ENCODE peak calls at places on chromosomes 16 and 17, in ten cellular contexts. I is CD8-positive, alpha-beta T cell; M is right lobe of liver; V is breast epithelium; S is substantia nigra; G is neural progenitor cell; B is dorsolateral prefrontal cortex; L is endothelial cell of umbilical vein; K is lower lobe of right lung; A is cardiac muscle cell. Y is an unnamed sample.

GRCh38 chr16:78368121-78369102 is 269.0 kb downstream of the WWOX start:
- DNase-seq in I (no peak), M (no peak), V (no peak), S (no peak), G (no peak), B (no peak), L (no peak), K (no peak), A (peak), Y (no peak)

GRCh38 chr16:27721548-27722265 is 171.8 kb downstream of the KATNIP start:
- DNase-seq in I (no peak), M (no peak), V (no peak), S (no peak), G (no peak), B (no peak), L (no peak), K (no peak), A (no peak), Y (peak)

GRCh38 chr16:82136956-82137818 is 32.8 kb downstream of the MPHOSPH6 start:
- DNase-seq in I (no peak), M (no peak), V (no peak), S (no peak), G (no peak), B (no peak), L (peak), K (no peak), A (no peak), Y (no peak)

GRCh38 chr17:73613947-73614655 is 30.1 kb downstream of the SDK2 start:
- DNase-seq in I (no peak), M (no peak), V (no peak), S (no peak), G (peak), B (no peak), L (no peak), K (no peak), A (peak), Y (no peak)

GRCh38 chr17:64635647-64636305 is 26.3 kb downstream of the SMURF2 start:
- DNase-seq in I (no peak), M (no peak), V (no peak), S (no peak), G (no peak), B (no peak), L (peak), K (no peak), A (no peak), Y (no peak)

GRCh38 chr17:63435681-63436522 is 10.2 kb downstream of the CYB561 start:
- DNase-seq in I (no peak), M (no peak), V (peak), S (no peak), G (no peak), B (no peak), L (no peak), K (no peak), A (no peak), Y (peak)

GRCh38 chr17:17019891-17020456 is 22.3 kb upstream of the MPRIP start:
- DNase-seq in I (no peak), M (no peak), V (peak), S (no peak), G (no peak), B (no peak), L (no peak), K (peak), A (no peak), Y (no peak)

GRCh38 chr17:46013502-46014165 is 14.6 kb downstream of the STH start:
- DNase-seq in I (no peak), M (no peak), V (no peak), S (no peak), G (peak), B (no peak), L (no peak), K (no peak), A (no peak), Y (no peak)

GRCh38 chr17:410674-411401 is 58.2 kb upstream of the RPH3AL start:
- DNase-seq in I (no peak), M (no peak), V (no peak), S (no peak), G (peak), B (peak), L (peak), K (no peak), A (no peak), Y (no peak)

GRCh38 chr16:66359012-66359411 is 7.5 kb upstream of the CDH5 start:
- DNase-seq in I (no peak), M (no peak), V (no peak), S (no peak), G (no peak), B (no peak), L (peak), K (no peak), A (peak), Y (no peak)

GRCh38 chr16:47888142-47888541 is 267.7 kb downstream of the ABCC12 start:
- DNase-seq in I (no peak), M (no peak), V (no peak), S (no peak), G (peak), B (no peak), L (no peak), K (no peak), A (no peak), Y (no peak)

GRCh38 chr16:68592466-68593337 is 52.4 kb upstream of the CDH3 start:
- DNase-seq in I (no peak), M (no peak), V (no peak), S (no peak), G (no peak), B (no peak), L (peak), K (no peak), A (no peak), Y (no peak)

GRCh38 chr16:30761928-30762902 is at the start of the genes CFAP119 and RNF40:
- DNase-seq in I (peak), M (peak), V (peak), S (peak), G (peak), B (peak), L (peak), K (peak), A (peak), Y (peak)

GRCh38 chr17:46197526-46197925 is 4.3 kb upstream of the KANSL1 start:
- DNase-seq in I (no peak), M (no peak), V (no peak), S (no peak), G (no peak), B (no peak), L (no peak), K (no peak), A (no peak), Y (no peak)

GRCh38 chr16:72092832-72093447 is 480 bp downstream of the TXNL4B start:
- DNase-seq in I (no peak), M (no peak), V (no peak), S (no peak), G (peak), B (no peak), L (peak), K (no peak), A (peak), Y (no peak)

GRCh38 chr17:17021194-17021863 is 20.9 kb upstream of the MPRIP start:
- DNase-seq in I (no peak), M (no peak), V (peak), S (no peak), G (peak), B (peak), L (no peak), K (peak), A (peak), Y (no peak)

GRCh38 chr16:3822366-3823045 is 58.0 kb downstream of the CREBBP start:
- DNase-seq in I (no peak), M (no peak), V (no peak), S (no peak), G (no peak), B (no peak), L (peak), K (no peak), A (no peak), Y (no peak)

GRCh38 chr16:49460786-49461470 is 87.3 kb downstream of the C16orf78 start:
- DNase-seq in I (no peak), M (no peak), V (no peak), S (no peak), G (no peak), B (no peak), L (no peak), K (no peak), A (no peak), Y (no peak)

GRCh38 chr17:43779145-43780125 is 658 bp upstream of the DUSP3 start:
- DNase-seq in I (no peak), M (no peak), V (no peak), S (no peak), G (peak), B (peak), L (peak), K (no peak), A (peak), Y (no peak)

GRCh38 chr17:47253541-47254402 is at the start of gene ITGB3:
- DNase-seq in I (peak), M (peak), V (peak), S (no peak), G (peak), B (peak), L (peak), K (peak), A (peak), Y (peak)

GRCh38 chr16:57764341-57765159 is 29.0 kb downstream of the KATNB1 start:
- DNase-seq in I (no peak), M (no peak), V (no peak), S (no peak), G (peak), B (peak), L (peak), K (peak), A (no peak), Y (no peak)

GRCh38 chr16:64152010-64152767 is 969.7 kb downstream of the CDH11 start:
- DNase-seq in I (no peak), M (no peak), V (no peak), S (no peak), G (no peak), B (no peak), L (no peak), K (no peak), A (no peak), Y (no peak)

GRCh38 chr16:67339453-67339852 is 12.8 kb downstream of the LRRC36 start:
- DNase-seq in I (no peak), M (no peak), V (no peak), S (no peak), G (no peak), B (no peak), L (peak), K (no peak), A (no peak), Y (no peak)

GRCh38 chr17:27756467-27757371 is 43.6 kb downstream of the NOS2 start:
- DNase-seq in I (peak), M (no peak), V (peak), S (no peak), G (peak), B (peak), L (peak), K (no peak), A (peak), Y (no peak)

GRCh38 chr17:503449-503700 is 150.8 kb upstream of the RPH3AL start:
- DNase-seq in I (no peak), M (no peak), V (no peak), S (no peak), G (no peak), B (no peak), L (no peak), K (no peak), A (no peak), Y (no peak)

GRCh38 chr17:72927146-72927545 is 165.3 kb downstream of the SLC39A11 start:
- DNase-seq in I (no peak), M (no peak), V (no peak), S (no peak), G (no peak), B (no peak), L (no peak), K (no peak), A (no peak), Y (no peak)

GRCh38 chr17:6843241-6843890 is 11.8 kb upstream of the TEKT1 start:
- DNase-seq in I (no peak), M (no peak), V (no peak), S (no peak), G (peak), B (no peak), L (peak), K (no peak), A (peak), Y (no peak)

GRCh38 chr17:17737938-17738894 is 57.0 kb downstream of the RAI1 start:
- DNase-seq in I (no peak), M (no peak), V (peak), S (no peak), G (peak), B (no peak), L (no peak), K (peak), A (peak), Y (no peak)

GRCh38 chr16:6988846-6989245 is 343.8 kb upstream of the RBFOX1 start:
- DNase-seq in I (no peak), M (no peak), V (no peak), S (no peak), G (no peak), B (no peak), L (no peak), K (no peak), A (no peak), Y (no peak)

DNA sequence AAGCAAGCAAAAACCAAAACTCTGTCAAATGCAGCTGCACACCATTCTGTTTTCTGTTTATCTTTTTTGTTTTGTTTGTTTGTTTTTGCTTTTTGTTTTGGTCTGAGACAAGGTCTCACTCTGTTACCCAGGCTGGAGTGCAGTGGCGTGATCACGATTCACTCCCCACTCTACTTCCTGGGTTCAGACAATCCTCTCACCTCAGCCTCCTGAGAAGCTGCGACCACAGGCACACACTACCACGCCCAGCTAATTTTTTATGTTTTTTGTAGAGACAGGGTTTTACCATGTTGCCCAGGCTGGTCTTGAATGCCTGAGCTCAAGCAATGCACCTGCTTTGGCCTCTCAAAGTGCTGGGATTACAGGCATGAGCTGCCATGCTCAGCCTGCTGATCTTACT is 19.3 kb upstream of the SLFN13 start:
- DNase-seq in I (peak), M (no peak), V (no peak), S (no peak), G (no peak), B (no peak), L (no peak), K (no peak), A (no peak), Y (no peak)
- H3K27ac ChIP-seq in I (peak), M (no peak), V (no peak), S (no peak), G (no peak), B (no peak), L (no peak), K (no peak), A (no peak), Y (no peak)

GRCh38 chr16:87035053-87035452 is 282.1 kb downstream of the C16orf95 start:
- DNase-seq in I (no peak), M (no peak), V (no peak), S (no peak), G (no peak), B (no peak), L (no peak), K (no peak), A (no peak), Y (no peak)

GRCh38 chr16:87033021-87033471 is 284.1 kb downstream of the C16orf95 start:
- DNase-seq in I (no peak), M (no peak), V (no peak), S (no peak), G (no peak), B (no peak), L (no peak), K (no peak), A (no peak), Y (no peak)

GRCh38 chr16:87034317-87034716 is 282.9 kb downstream of the C16orf95 start:
- DNase-seq in I (no peak), M (no peak), V (no peak), S (no peak), G (no peak), B (no peak), L (no peak), K (no peak), A (no peak), Y (no peak)

GRCh38 chr16:87032554-87032953 is 284.6 kb downstream of the C16orf95 start:
- DNase-seq in I (no peak), M (no peak), V (no peak), S (no peak), G (no peak), B (no peak), L (no peak), K (no peak), A (peak), Y (no peak)

GRCh38 chr16:87033541-87034300 is 283.5 kb downstream of the C16orf95 start:
- DNase-seq in I (no peak), M (no peak), V (no peak), S (no peak), G (no peak), B (no peak), L (no peak), K (no peak), A (peak), Y (no peak)
- H3K27ac ChIP-seq in I (no peak), M (no peak), V (no peak), S (no peak), G (no peak), B (no peak), L (no peak), K (no peak), A (peak), Y (peak)

GRCh38 chr17:60600490-60601431 is 768 bp downstream of the PPM1D start:
- DNase-seq in I (peak), M (peak), V (peak), S (peak), G (peak), B (peak), L (peak), K (peak), A (peak), Y (peak)

GRCh38 chr17:60602871-60603270 is 2.9 kb downstream of the PPM1D start:
- DNase-seq in I (no peak), M (no peak), V (no peak), S (no peak), G (no peak), B (no peak), L (no peak), K (no peak), A (no peak), Y (no peak)

GRCh38 chr17:60602385-60602742 is 2.4 kb downstream of the PPM1D start:
- DNase-seq in I (no peak), M (no peak), V (no peak), S (no peak), G (peak), B (no peak), L (no peak), K (no peak), A (no peak), Y (no peak)

GRCh38 chr17:60599620-60600489 is at the start of gene PPM1D:
- DNase-seq in I (peak), M (peak), V (peak), S (peak), G (peak), B (peak), L (peak), K (peak), A (peak), Y (peak)

GRCh38 chr17:60601443-60602384 is 1.7 kb downstream of the PPM1D start:
- DNase-seq in I (peak), M (no peak), V (no peak), S (no peak), G (peak), B (peak), L (peak), K (no peak), A (peak), Y (peak)
- H3K27ac ChIP-seq in I (no peak), M (peak), V (peak), S (peak), G (no peak), B (peak), L (peak), K (peak), A (peak), Y (peak)

GRCh38 chr17:80779336-80779735 is 212.3 kb upstream of the CHMP6 start:
- DNase-seq in I (no peak), M (no peak), V (peak), S (no peak), G (no peak), B (no peak), L (no peak), K (no peak), A (no peak), Y (no peak)

GRCh38 chr17:80779961-80780380 is 211.7 kb upstream of the CHMP6 start:
- DNase-seq in I (no peak), M (no peak), V (peak), S (no peak), G (no peak), B (no peak), L (no peak), K (no peak), A (no peak), Y (no peak)

GRCh38 chr17:80781188-80781577 is 210.5 kb upstream of the CHMP6 start:
- DNase-seq in I (no peak), M (peak), V (peak), S (no peak), G (no peak), B (no peak), L (no peak), K (peak), A (no peak), Y (no peak)

GRCh38 chr17:80781851-80782277 is 209.8 kb upstream of the CHMP6 start:
- DNase-seq in I (no peak), M (no peak), V (no peak), S (no peak), G (no peak), B (no peak), L (no peak), K (no peak), A (no peak), Y (peak)

GRCh38 chr17:80780381-80781187 is 211.1 kb upstream of the CHMP6 start:
- DNase-seq in I (no peak), M (no peak), V (peak), S (no peak), G (peak), B (no peak), L (no peak), K (no peak), A (no peak), Y (no peak)
- H3K27ac ChIP-seq in I (peak), M (peak), V (peak), S (no peak), G (no peak), B (no peak), L (no peak), K (peak), A (no peak), Y (peak)

GRCh38 chr16:85200471-85201278 is 88.4 kb upstream of the CIBAR2 start:
- DNase-seq in I (no peak), M (peak), V (no peak), S (no peak), G (no peak), B (no peak), L (no peak), K (no peak), A (no peak), Y (no peak)
- H3K27ac ChIP-seq in I (no peak), M (peak), V (no peak), S (no peak), G (no peak), B (no peak), L (no peak), K (no peak), A (peak), Y (no peak)